ENCODE peak calls at places on chromosomes 13 and 19, in six cellular contexts. S is GM13977; I is ovary; V is left lobe of liver; O is CD4-positive, alpha-beta T cell; E is ascending aorta. G is an unnamed sample.

GRCh38 chr19:2424686-2425621 is 2.4 kb downstream of the TIMM13 start:
- DNase-seq in O (no peak), I (peak), E (peak), V (peak), S (no peak), G (no peak)

GRCh38 chr13:39501711-39502324 is 101.2 kb downstream of the LHFPL6 start:
- DNase-seq in V (no peak), E (no peak), I (no peak), S (no peak), O (no peak), G (no peak)

GRCh38 chr19:45615795-45616708 is 14.0 kb upstream of the GPR4 start:
- DNase-seq in I (peak), S (peak), O (peak), E (peak), V (peak), G (peak)

GRCh38 chr19:31285744-31286143 is 63.5 kb downstream of the TSHZ3 start:
- DNase-seq in E (peak), S (no peak), O (no peak), V (no peak), I (peak), G (no peak)

GRCh38 chr13:62119739-62120700 is 704.4 kb upstream of the PCDH20 start:
- DNase-seq in I (no peak), V (no peak), S (peak), E (no peak), O (no peak), G (no peak)

GRCh38 chr13:68944272-68944671 is 1163.4 kb upstream of the ATXN8OS start:
- DNase-seq in E (no peak), O (no peak), S (no peak), V (no peak), I (no peak), G (no peak)

GRCh38 chr13:51858433-51859247 is 3.1 kb upstream of the CCDC70 start:
- DNase-seq in V (no peak), E (no peak), S (no peak), O (no peak), I (no peak), G (no peak)

GRCh38 chr13:52786747-52787146 is 47.1 kb upstream of the CNMD start:
- DNase-seq in I (no peak), V (no peak), O (no peak), E (no peak), S (no peak), G (no peak)

GRCh38 chr13:91042870-91043269 is 304.6 kb upstream of the MIR17HG start:
- DNase-seq in S (no peak), I (no peak), E (no peak), O (no peak), V (no peak), G (no peak)

GRCh38 chr13:57375876-57376275 is 208.9 kb downstream of the PRR20E start:
- DNase-seq in E (no peak), S (no peak), O (no peak), V (no peak), I (no peak), G (no peak)

GRCh38 chr13:97028441-97029299 is 34.4 kb upstream of the OXGR1 start:
- DNase-seq in S (peak), V (no peak), O (peak), I (peak), E (peak), G (no peak)

GRCh38 chr13:84834201-84834600 is 951.9 kb upstream of the SLITRK1 start:
- DNase-seq in O (no peak), E (no peak), I (no peak), V (no peak), S (no peak), G (no peak)

GRCh38 chr19:3961007-3961406 is 9.9 kb downstream of the DAPK3 start:
- DNase-seq in V (no peak), I (peak), E (no peak), O (no peak), S (no peak), G (no peak)

GRCh38 chr19:52570005-52570861 is at the start of gene ZNF701:
- DNase-seq in I (peak), V (peak), S (peak), O (peak), E (peak), G (peak)

GRCh38 chr19:16380314-16380695 is 55.7 kb downstream of the KLF2 start:
- DNase-seq in O (no peak), V (no peak), E (no peak), I (peak), S (no peak), G (no peak)

GRCh38 chr19:18833849-18834643 is 2.3 kb downstream of the UPF1 start:
- DNase-seq in V (no peak), E (no peak), S (peak), I (no peak), O (no peak), G (no peak)

GRCh38 chr19:13132471-13133166 is 14.6 kb downstream of the NACC1 start:
- DNase-seq in E (no peak), V (no peak), O (no peak), S (no peak), I (no peak), G (no peak)

GRCh38 chr19:11073568-11073967 is 15.7 kb upstream of the LDLR start:
- DNase-seq in O (no peak), V (no peak), E (no peak), I (no peak), S (no peak), G (no peak)

GRCh38 chr13:46478641-46479040 is 74.3 kb upstream of the LRCH1 start:
- DNase-seq in S (no peak), I (no peak), O (no peak), E (no peak), V (no peak), G (no peak)

GRCh38 chr13:51501592-51502205 is 48.9 kb upstream of the INTS6 start:
- DNase-seq in I (no peak), S (no peak), E (no peak), O (no peak), V (no peak), G (no peak)

GRCh38 chr13:75473472-75473871 is 8.5 kb downstream of the TBC1D4 start:
- DNase-seq in E (no peak), O (no peak), V (no peak), S (no peak), I (no peak), G (no peak)

GRCh38 chr13:108961542-108962125 is 332.2 kb downstream of the MYO16 start:
- DNase-seq in E (no peak), I (no peak), V (no peak), O (no peak), S (peak), G (no peak)

GRCh38 chr19:44869728-44870470 is 21.2 kb upstream of the TOMM40 start:
- DNase-seq in V (no peak), S (no peak), E (peak), O (no peak), I (peak), G (no peak)

GRCh38 chr13:22505489-22505888 is 675.3 kb upstream of the SGCG start:
- DNase-seq in V (no peak), O (no peak), E (no peak), S (no peak), I (no peak), G (no peak)

GRCh38 chr19:19515764-19516519 is at the start of gene NDUFA13:
- DNase-seq in O (peak), S (peak), E (peak), V (peak), I (peak), G (peak)

GRCh38 chr19:49128545-49129237 is 9.3 kb downstream of the PPFIA3 start:
- DNase-seq in V (no peak), E (no peak), S (no peak), O (no peak), I (no peak), G (no peak)

GRCh38 chr13:109789262-109789661 is 2.9 kb upstream of the IRS2 start:
- DNase-seq in I (no peak), V (peak), S (no peak), E (no peak), O (no peak), G (no peak)

GRCh38 chr13:48818495-48818961 is 157.2 kb upstream of the FNDC3A start:
- DNase-seq in S (no peak), I (no peak), O (no peak), E (peak), V (no peak), G (no peak)

GRCh38 chr13:93066187-93066586 is 160.4 kb upstream of the GPC6 start:
- DNase-seq in V (no peak), I (no peak), S (no peak), O (no peak), E (no peak), G (no peak)

GRCh38 chr13:49587311-49587847 is 2.0 kb upstream of the RCBTB1 start:
- DNase-seq in E (no peak), V (no peak), S (no peak), I (no peak), O (no peak), G (no peak)

GRCh38 chr19:2145831-2146241 is 5.5 kb downstream of the AP3D1 start:
- DNase-seq in V (no peak), S (no peak), I (no peak), O (no peak), E (no peak), G (no peak)

GRCh38 chr19:53521373-53522202 is 16.4 kb upstream of the ZNF331 start:
- DNase-seq in V (no peak), E (no peak), I (no peak), O (no peak), S (no peak), G (no peak)

GRCh38 chr13:27920677-27921420 is 1.0 kb downstream of the PDX1 start:
- DNase-seq in O (no peak), V (no peak), E (no peak), S (peak), I (no peak), G (no peak)

GRCh38 chr19:38018694-38019426 is 111.9 kb downstream of the SIPA1L3 start:
- DNase-seq in E (no peak), V (no peak), I (no peak), O (no peak), S (no peak), G (no peak)

GRCh38 chr13:35157143-35157755 is 215.2 kb downstream of the NBEA start:
- DNase-seq in I (no peak), V (no peak), O (no peak), S (peak), E (no peak), G (no peak)

GRCh38 chr13:89965252-89965651 is 1382.2 kb upstream of the MIR17HG start:
- DNase-seq in S (no peak), I (no peak), V (no peak), O (no peak), E (no peak), G (no peak)

GRCh38 chr19:32773126-32773525 is 53.6 kb downstream of the TDRD12 start:
- DNase-seq in O (no peak), V (no peak), S (no peak), E (no peak), I (no peak), G (no peak)